ENCODE peak calls at places on chromosome 5, in eight cellular contexts. Z is stimulated activated CD4-positive, alpha-beta T cell treated with anti-CD3 and anti-CD28 coated beads, TNF-alpha, amount 100 ng/mL, for 1 hour; X is pulmonary artery endothelial cell; A is left ventricle myocardium inferior; G is fibroblast of the conjunctiva; L is OCI-LY7; U is K562; C is activated naive CD8-positive, alpha-beta T cell treated with anti-CD3 and anti-CD28 coated beads, Interleukin-2, amount 10 ng/mL, durations not matched to agents 7 days and 5 days. I is an unnamed sample.

GRCh38 chr5:6632931-6633468 is at the start of the genes NSUN2 and SRD5A1:
- DNase-seq in Z (peak; percentile 87), X (peak; percentile 47), A (peak; percentile 90), G (peak; percentile 88), L (peak; percentile 94), U (peak; percentile 100), C (peak; percentile 98), I (peak; percentile 61)

GRCh38 chr5:168315991-168316578 is 24.6 kb downstream of the WWC1 start:
- DNase-seq in Z (no peak), X (no peak), A (no peak), G (no peak), L (no peak), U (no peak), C (no peak), I (no peak)

GRCh38 chr5:82425591-82425990 is 147.4 kb upstream of the RPS23 start:
- DNase-seq in Z (no peak), X (no peak), A (no peak), G (peak; percentile 65), L (no peak), U (no peak), C (no peak), I (no peak)

GRCh38 chr5:105288946-105289345 is 1726.4 kb upstream of the NUDT12 start:
- DNase-seq in Z (no peak), X (no peak), A (no peak), G (no peak), L (no peak), U (no peak), C (no peak), I (no peak)

GRCh38 chr5:150626853-150627276 is 13.6 kb upstream of the SYNPO start:
- DNase-seq in Z (no peak), X (no peak), A (peak; percentile 48), G (no peak), L (no peak), U (no peak), C (no peak), I (no peak)

GRCh38 chr5:113939959-113940358 is 421.9 kb upstream of the KCNN2 start:
- DNase-seq in Z (no peak), X (no peak), A (no peak), G (no peak), L (no peak), U (no peak), C (no peak), I (no peak)

GRCh38 chr5:78235289-78235688 is 59.2 kb downstream of the AP3B1 start:
- DNase-seq in Z (no peak), X (no peak), A (no peak), G (peak; percentile 13), L (no peak), U (no peak), C (no peak), I (no peak)

GRCh38 chr5:112762113-112762810 is 24.6 kb downstream of the APC start:
- DNase-seq in Z (no peak), X (no peak), A (no peak), G (no peak), L (no peak), U (no peak), C (no peak), I (no peak)

GRCh38 chr5:127833999-127834953 is 131.1 kb downstream of the CCDC192 start:
- DNase-seq in Z (no peak), X (no peak), A (no peak), G (no peak), L (no peak), U (no peak), C (no peak), I (peak; percentile 48)

GRCh38 chr5:172187118-172188032 is 649 bp downstream of the STK10 start:
- DNase-seq in Z (peak; percentile 38), X (no peak), A (peak; percentile 58), G (peak; percentile 64), L (peak; percentile 76), U (peak; percentile 58), C (peak; percentile 78), I (no peak)

GRCh38 chr5:83741571-83741970 is 20.9 kb upstream of the HAPLN1 start:
- DNase-seq in Z (no peak), X (no peak), A (no peak), G (no peak), L (no peak), U (no peak), C (no peak), I (no peak)

GRCh38 chr5:42950091-42950465 is 90.0 kb downstream of the ANXA2R start:
- DNase-seq in Z (no peak), X (no peak), A (no peak), G (no peak), L (no peak), U (no peak), C (no peak), I (no peak)

GRCh38 chr5:135213466-135214239 is 179.6 kb upstream of the PITX1 start:
- DNase-seq in Z (no peak), X (no peak), A (no peak), G (no peak), L (no peak), U (no peak), C (no peak), I (no peak)

GRCh38 chr5:174825587-174825986 is 101.2 kb downstream of the MSX2 start:
- DNase-seq in Z (no peak), X (no peak), A (no peak), G (peak; percentile 33), L (no peak), U (no peak), C (no peak), I (peak; percentile 40)

GRCh38 chr5:129652353-129653138 is 95.3 kb upstream of the MINAR2 start:
- DNase-seq in Z (no peak), X (no peak), A (no peak), G (no peak), L (no peak), U (no peak), C (no peak), I (no peak)

I was measured in AG09309.